ENCODE peak calls at places on chromosomes 1 and 21, in five cellular contexts. W, Q, A, S and N are unnamed samples.

GRCh38 chr1:28648493-28649238 is at the start of gene RNU11:
- DNase-seq in A (peak; percentile 100), W (peak; percentile 82), S (peak; percentile 92), Q (peak; percentile 97), N (peak; percentile 95)

GRCh38 chr1:115283249-115283648 is 54.8 kb downstream of the NGF start:
- DNase-seq in A (no peak), S (no peak), W (no peak), Q (no peak), N (no peak)

GRCh38 chr1:60541831-60542532 is 468.4 kb upstream of the C1orf87 start:
- DNase-seq in A (no peak), S (no peak), W (no peak), Q (no peak), N (no peak)

GRCh38 chr1:40984066-40984465 is 4.6 kb downstream of the CTPS1 start:
- DNase-seq in W (no peak), S (no peak), Q (peak; percentile 59), A (no peak), N (no peak)

GRCh38 chr1:87830579-87830978 is 501.9 kb downstream of the LMO4 start:
- DNase-seq in A (no peak), W (no peak), S (no peak), Q (no peak), N (no peak)

GRCh38 chr1:89464008-89464407 is 60.6 kb upstream of the LRRC8B start:
- DNase-seq in W (no peak), A (no peak), Q (no peak), S (no peak), N (no peak)

GRCh38 chr1:193916452-193916851 is 730.0 kb upstream of the B3GALT2 start:
- DNase-seq in Q (no peak), S (no peak), A (no peak), W (no peak), N (no peak)

GRCh38 chr21:38440746-38441145 is 57.5 kb downstream of the ERG start:
- DNase-seq in A (no peak), S (no peak), Q (peak; percentile 80), W (no peak), N (no peak)

GRCh38 chr1:209585672-209586071 is 2.2 kb downstream of the CAMK1G start:
- DNase-seq in A (peak; percentile 55), S (no peak), W (no peak), Q (peak; percentile 47), N (no peak)

GRCh38 chr1:15286452-15286851 is 39.4 kb downstream of the FHAD1 start:
- DNase-seq in A (no peak), Q (no peak), S (no peak), W (no peak), N (no peak)

GRCh38 chr1:94599090-94599813 is 57.7 kb upstream of the F3 start:
- DNase-seq in W (no peak), A (no peak), S (no peak), Q (peak; percentile 33), N (no peak)

GRCh38 chr1:27153549-27153886 is 1.4 kb downstream of the SLC9A1 start:
- DNase-seq in W (no peak), Q (no peak), S (no peak), A (no peak), N (no peak)

GRCh38 chr1:187244623-187245022 is 415.9 kb downstream of the PLA2G4A start:
- DNase-seq in Q (no peak), W (no peak), A (peak; percentile 63), S (no peak), N (no peak)

GRCh38 chr21:39599191-39599966 is 13.4 kb upstream of the B3GALT5 start:
- DNase-seq in Q (no peak), A (no peak), S (no peak), W (no peak), N (no peak)

GRCh38 chr21:37532868-37533780 is 166.6 kb downstream of the DYRK1A start:
- DNase-seq in Q (no peak), S (peak; percentile 56), W (peak; percentile 16), A (no peak), N (no peak)

GRCh38 chr1:20847619-20848080 is 60.5 kb upstream of the HP1BP3 start:
- DNase-seq in Q (no peak), W (no peak), A (no peak), S (no peak), N (no peak)

GRCh38 chr21:46159390-46159789 is 4.0 kb upstream of the FTCD start:
- DNase-seq in W (no peak), Q (no peak), S (no peak), A (no peak), N (no peak)

GRCh38 chr1:912740-913301 is 10.9 kb upstream of the SAMD11 start:
- DNase-seq in A (no peak), W (no peak), Q (peak; percentile 37), S (no peak), N (no peak)

GRCh38 chr1:167722152-167722869 is 529 bp downstream of the MPZL1 start:
- DNase-seq in A (peak; percentile 33), W (no peak), S (no peak), Q (no peak), N (no peak)

GRCh38 chr1:203491664-203492485 is 2.1 kb upstream of the OPTC start:
- DNase-seq in W (no peak), A (no peak), Q (no peak), S (no peak), N (no peak)

GRCh38 chr1:183792300-183792699 is 12.6 kb upstream of the RGL1 start:
- DNase-seq in W (no peak), Q (no peak), S (no peak), A (no peak), N (no peak)

GRCh38 chr1:158007949-158008386 is 14.5 kb downstream of the KIRREL1 start:
- DNase-seq in Q (no peak), S (no peak), A (no peak), W (no peak), N (no peak)

GRCh38 chr1:225474986-225475820 is 47.4 kb upstream of the LBR start:
- DNase-seq in W (peak; percentile 66), S (peak; percentile 62), A (peak; percentile 86), Q (peak; percentile 44), N (no peak)

GRCh38 chr21:26032263-26032662 is 138.3 kb downstream of the APP start:
- DNase-seq in Q (no peak), W (no peak), A (no peak), S (no peak), N (no peak)

GRCh38 chr1:27968692-27969091 is 8.9 kb downstream of the XKR8 start:
- DNase-seq in Q (peak; percentile 96), A (no peak), W (no peak), S (no peak), N (no peak)

GRCh38 chr1:58190614-58191013 is 355.9 kb downstream of the OMA1 start:
- DNase-seq in A (peak; percentile 43), W (no peak), S (no peak), Q (no peak), N (no peak)

GRCh38 chr1:30538906-30539855 is 184.2 kb downstream of the MATN1 start:
- DNase-seq in Q (no peak), W (no peak), A (no peak), S (no peak), N (no peak)

GRCh38 chr21:19353271-19353670 is 949.7 kb upstream of the TMPRSS15 start:
- DNase-seq in S (no peak), Q (no peak), A (no peak), W (no peak), N (no peak)